ENCODE peak calls at places on chromosomes 2 and 18, in six cellular contexts. J is sigmoid colon, G is HepG2, K is amniotic stem cell, H is A172, B is uterus. X is an unnamed sample.

GRCh38 chr2:7111626-7112025 is 194.4 kb downstream of the RNF144A start:
- DNase-seq in J (no peak), G (no peak), K (peak), H (peak), B (no peak), X (no peak)

GRCh38 chr2:148813603-148814065 is 61.4 kb upstream of the KIF5C start:
- DNase-seq in J (no peak), G (no peak), K (no peak), H (no peak), B (no peak), X (no peak)

GRCh38 chr2:238510911-238511613 is 84.3 kb downstream of the ASB1 start:
- DNase-seq in J (peak), G (no peak), K (no peak), H (no peak), B (no peak), X (no peak)

GRCh38 chr18:41820784-41821183 is 134.2 kb upstream of the PIK3C3 start:
- DNase-seq in J (no peak), G (no peak), K (no peak), H (no peak), B (no peak), X (no peak)

GRCh38 chr2:25672500-25673169 is 742 bp downstream of the DTNB start:
- DNase-seq in J (peak), G (peak), K (no peak), H (peak), B (peak), X (peak)

GRCh38 chr2:153291718-153292117 is 186.8 kb downstream of the RPRM start:
- DNase-seq in J (no peak), G (no peak), K (no peak), H (no peak), B (no peak), X (no peak)

GRCh38 chr2:1594281-1595171 is 149.8 kb downstream of the PXDN start:
- DNase-seq in J (no peak), G (no peak), K (no peak), H (no peak), B (no peak), X (no peak)

GRCh38 chr18:22817844-22818243 is 115.3 kb upstream of the RBBP8 start:
- DNase-seq in J (no peak), G (no peak), K (no peak), H (peak), B (no peak), X (no peak)

GRCh38 chr2:172864182-172864581 is 128.5 kb downstream of the RAPGEF4 start:
- DNase-seq in J (peak), G (peak), K (no peak), H (peak), B (peak), X (no peak)

GRCh38 chr2:168138911-168139310 is 108.5 kb downstream of the STK39 start:
- DNase-seq in J (no peak), G (no peak), K (no peak), H (no peak), B (no peak), X (no peak)

GRCh38 chr2:143083636-143084035 is 45.6 kb upstream of the ARHGAP15 start:
- DNase-seq in J (no peak), G (no peak), K (peak), H (peak), B (no peak), X (no peak)

GRCh38 chr18:78965917-78966878 is 13.4 kb upstream of the SALL3 start:
- DNase-seq in J (no peak), G (no peak), K (no peak), H (no peak), B (no peak), X (no peak)

GRCh38 chr2:149901231-149901859 is 313.8 kb upstream of the MMADHC start:
- DNase-seq in J (no peak), G (no peak), K (no peak), H (no peak), B (no peak), X (no peak)

GRCh38 chr2:48738806-48739205 is 16.7 kb downstream of the LHCGR start:
- DNase-seq in J (no peak), G (no peak), K (no peak), H (no peak), B (no peak), X (no peak)

GRCh38 chr2:69087912-69088240 is 74.9 kb downstream of the ANTXR1 start:
- DNase-seq in J (no peak), G (no peak), K (no peak), H (no peak), B (no peak), X (no peak)

X was measured in breast epithelium.